ENCODE peak calls at places on chromosomes 4 and X, in four cellular contexts. Q is SK-N-SH, I is transverse colon, D is right atrium auricular region. F is an unnamed sample.
A peak's percentile ranks its signal among the peaks of the same experiment; 100 is the strongest.

GRCh38 chr4:70654605-70655011 is 11.7 kb downstream of the JCHAIN start:
- DNase-seq in Q (no peak), I (no peak), D (no peak), F (no peak)

GRCh38 chr4:85489273-85489672 is 14.3 kb downstream of the ARHGAP24 start:
- DNase-seq in Q (no peak), I (no peak), D (no peak), F (no peak)

GRCh38 chrX:41599507-41599906 is 89.3 kb upstream of the GPR34 start:
- DNase-seq in Q (no peak), I (no peak), D (no peak), F (no peak)

GRCh38 chr4:143396695-143397094 is 60.0 kb downstream of the GAB1 start:
- DNase-seq in Q (no peak), I (no peak), D (no peak), F (no peak)

GRCh38 chr4:149293233-149293632 is 522.4 kb downstream of the IQCM start:
- DNase-seq in Q (no peak), I (no peak), D (no peak), F (no peak)

GRCh38 chr4:56870927-56871326 is 36.8 kb upstream of the REST start:
- DNase-seq in Q (peak; percentile 67), I (no peak), D (no peak), F (no peak)

GRCh38 chrX:11533211-11533651 is 132.5 kb downstream of the ARHGAP6 start:
- DNase-seq in Q (peak; percentile 60), I (no peak), D (no peak), F (peak; percentile 3)

GRCh38 chrX:67601771-67602170 is 58.0 kb downstream of the AR start:
- DNase-seq in Q (no peak), I (no peak), D (no peak), F (no peak)

GRCh38 chrX:121782544-121782943 is 735.1 kb downstream of the GLUD2 start:
- DNase-seq in Q (no peak), I (no peak), D (no peak), F (no peak)

GRCh38 chr4:25180524-25181131 is 20.4 kb upstream of the SEPSECS start:
- DNase-seq in Q (peak; percentile 20), I (peak; percentile 20), D (no peak), F (no peak)

GRCh38 chr4:112031712-112032328 is 113.4 kb upstream of the FAM241A start:
- DNase-seq in Q (peak; percentile 36), I (peak; percentile 16), D (no peak), F (no peak)

GRCh38 chrX:150897371-150898319 is 823 bp downstream of the CD99L2 start:
- DNase-seq in Q (peak; percentile 34), I (peak; percentile 35), D (no peak), F (no peak)

GRCh38 chr4:146916479-146917076 is 29.1 kb downstream of the TTC29 start:
- DNase-seq in Q (peak; percentile 7), I (no peak), D (no peak), F (no peak)

GRCh38 chrX:24542756-24543155 is 77.7 kb downstream of the PDK3 start:
- DNase-seq in Q (no peak), I (no peak), D (no peak), F (no peak)

GRCh38 chrX:137882960-137883359 is 317.0 kb downstream of the ZIC3 start:
- DNase-seq in Q (no peak), I (no peak), D (no peak), F (no peak)

GRCh38 chr4:860561-860960 is 34.6 kb upstream of the CPLX1 start:
- DNase-seq in Q (no peak), I (no peak), D (no peak), F (no peak)

GRCh38 chr4:182139481-182139880 is 103.7 kb upstream of the TENM3 start:
- DNase-seq in Q (no peak), I (no peak), D (no peak), F (no peak)

GRCh38 chrX:40863671-40864070 is 128.3 kb upstream of the MED14 start:
- DNase-seq in Q (no peak), I (no peak), D (no peak), F (no peak)

GRCh38 chrX:108361316-108361715 is 76.9 kb downstream of the COL4A6 start:
- DNase-seq in Q (no peak), I (no peak), D (no peak), F (no peak)

GRCh38 chrX:2913118-2913517 is 16.0 kb downstream of the ARSD start:
- DNase-seq in Q (no peak), I (no peak), D (no peak), F (no peak)

GRCh38 chrX:72028701-72029470 is 102.8 kb downstream of the RTL5 start:
- DNase-seq in Q (no peak), I (no peak), D (peak; percentile 38), F (no peak)

GRCh38 chr4:164935363-164935762 is 42.1 kb downstream of the TRIM61 start:
- DNase-seq in Q (peak; percentile 17), I (no peak), D (no peak), F (no peak)

GRCh38 chr4:148574502-148574901 is 132.3 kb upstream of the NR3C2 start:
- DNase-seq in Q (no peak), I (no peak), D (no peak), F (no peak)

GRCh38 chrX:86322913-86323312 is 174.7 kb downstream of the DACH2 start:
- DNase-seq in Q (no peak), I (no peak), D (no peak), F (no peak)

GRCh38 chrX:136204571-136204970 is 46.6 kb downstream of the MAP7D3 start:
- DNase-seq in Q (no peak), I (peak; percentile 62), D (peak; percentile 81), F (peak; percentile 64)

GRCh38 chrX:21678059-21678458 is 19.9 kb upstream of the KLHL34 start:
- DNase-seq in Q (no peak), I (no peak), D (no peak), F (no peak)

GRCh38 chr4:53119685-53120084 is 246.2 kb downstream of the SCFD2 start:
- DNase-seq in Q (no peak), I (no peak), D (no peak), F (no peak)

GRCh38 chrX:23901805-23902204 is 5.9 kb downstream of the APOO start:
- DNase-seq in Q (peak; percentile 49), I (peak; percentile 59), D (no peak), F (peak; percentile 54)

GRCh38 chr4:177375971-177376370 is 66.3 kb downstream of the AGA start:
- DNase-seq in Q (no peak), I (no peak), D (no peak), F (no peak)

GRCh38 chr4:173332963-173333657 is 1.0 kb downstream of the HMGB2 start:
- DNase-seq in Q (no peak), I (no peak), D (no peak), F (no peak)

GRCh38 chr4:48742412-48742811 is 37.7 kb downstream of the FRYL start:
- DNase-seq in Q (no peak), I (no peak), D (no peak), F (no peak)

GRCh38 chr4:152990471-152991131 is 54.5 kb downstream of the FHDC1 start:
- DNase-seq in Q (no peak), I (no peak), D (no peak), F (no peak)

GRCh38 chrX:140087865-140088264 is 122.5 kb upstream of the CXorf66 start:
- DNase-seq in Q (no peak), I (no peak), D (no peak), F (no peak)

GRCh38 chr4:147578057-147578476 is 39.1 kb upstream of the TMEM184C start:
- DNase-seq in Q (peak; percentile 11), I (no peak), D (no peak), F (no peak)

GRCh38 chr4:63618883-63619573 is 790.2 kb downstream of the TECRL start:
- DNase-seq in Q (no peak), I (no peak), D (no peak), F (no peak)

GRCh38 chrX:71657267-71657666 is 10.1 kb upstream of the LOC101059915 start:
- DNase-seq in Q (no peak), I (no peak), D (no peak), F (no peak)

GRCh38 chrX:17007134-17007768 is 60.8 kb downstream of the REPS2 start:
- DNase-seq in Q (peak; percentile 36), I (no peak), D (no peak), F (no peak)

GRCh38 chrX:9878141-9878875 is 88.8 kb upstream of the CLDN34 start:
- DNase-seq in Q (no peak), I (no peak), D (no peak), F (no peak)

GRCh38 chrX:65688403-65688881 is 21.0 kb downstream of the MSN start:
- DNase-seq in Q (no peak), I (peak; percentile 21), D (no peak), F (no peak)

GRCh38 chrX:65687367-65687766 is 19.9 kb downstream of the MSN start:
- DNase-seq in Q (no peak), I (no peak), D (no peak), F (no peak)

GRCh38 chrX:65686246-65686645 is 18.8 kb downstream of the MSN start:
- DNase-seq in Q (no peak), I (no peak), D (no peak), F (no peak)

GRCh38 chrX:65690057-65690855 is 22.8 kb downstream of the MSN start:
- DNase-seq in Q (no peak), I (no peak), D (peak; percentile 70), F (no peak)

GRCh38 chrX:65689377-65689776 is 21.9 kb downstream of the MSN start:
- DNase-seq in Q (no peak), I (no peak), D (no peak), F (no peak)
- H3K27ac ChIP-seq in Q (no peak overlapping the region), I (peak overlapping the region; percentile 7), D (peak overlapping the region; percentile 5), F (peak overlapping the region; percentile 69)

GRCh38 chr4:75005727-75006126 is 72.8 kb downstream of the PARM1 start:
- DNase-seq in Q (no peak), I (no peak), D (no peak), F (no peak)
- H3K27ac ChIP-seq in Q (no peak overlapping the region), I (no peak overlapping the region), D (peak overlapping the region; percentile 59), F (no peak overlapping the region)

GRCh38 chrX:130166503-130166777 is 799 bp upstream of the AIFM1 start:
- DNase-seq in Q (no peak), I (no peak), D (no peak), F (no peak)
- H3K27ac ChIP-seq in Q (peak overlapping the region; percentile 94), I (peak overlapping the region; percentile 91), D (peak overlapping the region; percentile 87), F (peak overlapping the region; percentile 94)

GRCh38 chr4:156803056-156803455 is 168.5 kb downstream of the PDGFC start:
- DNase-seq in Q (no peak), I (no peak), D (no peak), F (no peak)
- H3K27ac ChIP-seq in Q (peak overlapping the region; percentile 43), I (no peak overlapping the region), D (no peak overlapping the region), F (no peak overlapping the region)

DNA sequence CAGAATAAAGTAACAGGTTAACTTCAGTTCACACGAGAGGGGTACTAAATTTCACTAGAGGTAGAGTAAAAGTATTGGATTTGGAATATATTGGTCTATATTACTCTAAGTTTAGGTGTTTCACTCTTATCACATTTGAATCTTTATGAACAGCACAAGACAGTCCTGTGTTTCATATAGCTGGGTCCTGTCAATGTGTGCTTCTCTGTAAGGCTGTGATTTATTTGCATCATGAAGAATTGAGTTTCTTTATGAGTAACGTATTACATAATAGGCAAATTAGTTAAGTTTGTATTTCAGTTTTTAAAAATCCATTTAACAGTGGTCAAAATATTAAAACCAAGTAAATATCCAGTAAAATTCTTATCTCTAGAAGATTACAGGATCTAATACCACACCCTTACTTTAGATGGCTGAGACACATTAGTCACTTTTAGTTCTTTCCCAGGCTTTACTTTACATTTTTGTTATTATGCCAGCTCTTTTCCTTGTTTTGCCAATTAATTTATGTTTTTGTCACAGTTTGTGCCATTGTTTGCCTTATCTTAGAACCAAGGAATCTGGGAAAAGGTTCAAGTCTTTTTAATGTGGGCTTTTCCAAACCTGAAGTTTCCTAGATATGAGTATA is 32.1 kb downstream of the NUDT6 start:
- DNase-seq in Q (no peak), I (no peak), D (no peak), F (no peak)
- H3K27ac ChIP-seq in Q (peak overlapping the region; percentile 34), I (no peak overlapping the region), D (no peak overlapping the region), F (peak overlapping the region; percentile 13)